ENCODE peak calls at places on chromosome 13, in nine cellular contexts. One of them, this sample, is unnamed.

GRCh38 chr13:94352057-94352456 is 127.4 kb downstream of the DCT start:
- DNase-seq in tibial nerve: no peak
- DNase-seq in Peyer's patch: no peak
- DNase-seq in transverse colon: no peak
- DNase-seq in fibroblast of lung: peak; percentile 53
- DNase-seq in uterus: no peak
- DNase-seq in lower lobe of right lung: no peak
- DNase-seq in GM23248: peak; percentile 24
- DNase-seq in tibial artery: no peak
- DNase-seq in this sample: no peak

GRCh38 chr13:105336706-105337582 is 1198.5 kb downstream of the EFNB2 start:
- DNase-seq in tibial nerve: peak; percentile 13
- DNase-seq in tibial artery: no peak
- DNase-seq in uterus: no peak
- DNase-seq in GM23248: no peak
- DNase-seq in transverse colon: no peak
- DNase-seq in fibroblast of lung: peak; percentile 75
- DNase-seq in lower lobe of right lung: peak; percentile 45
- DNase-seq in Peyer's patch: no peak
- DNase-seq in this sample: no peak

GRCh38 chr13:76711515-76712182 is 174.6 kb downstream of the KCTD12 start:
- DNase-seq in tibial nerve: peak; percentile 49
- DNase-seq in uterus: peak; percentile 53
- DNase-seq in Peyer's patch: no peak
- DNase-seq in GM23248: peak; percentile 95
- DNase-seq in lower lobe of right lung: no peak
- DNase-seq in fibroblast of lung: peak; percentile 94
- DNase-seq in transverse colon: peak; percentile 10
- DNase-seq in tibial artery: peak; percentile 49
- DNase-seq in this sample: no peak

GRCh38 chr13:104847863-104848262 is 1687.6 kb downstream of the EFNB2 start:
- DNase-seq in GM23248: no peak
- DNase-seq in uterus: no peak
- DNase-seq in tibial artery: no peak
- DNase-seq in transverse colon: no peak
- DNase-seq in Peyer's patch: no peak
- DNase-seq in lower lobe of right lung: no peak
- DNase-seq in tibial nerve: no peak
- DNase-seq in fibroblast of lung: no peak
- DNase-seq in this sample: no peak

GRCh38 chr13:75704942-75705320 is 68.8 kb downstream of the LMO7 start:
- DNase-seq in lower lobe of right lung: peak; percentile 79
- DNase-seq in fibroblast of lung: no peak
- DNase-seq in Peyer's patch: peak; percentile 81
- DNase-seq in GM23248: no peak
- DNase-seq in transverse colon: peak; percentile 81
- DNase-seq in tibial artery: no peak
- DNase-seq in uterus: no peak
- DNase-seq in tibial nerve: no peak
- DNase-seq in this sample: peak; percentile 83

GRCh38 chr13:27954406-27954851 is 14.7 kb downstream of the CDX2 start:
- DNase-seq in fibroblast of lung: peak; percentile 26
- DNase-seq in uterus: no peak
- DNase-seq in tibial artery: no peak
- DNase-seq in GM23248: peak; percentile 51
- DNase-seq in tibial nerve: no peak
- DNase-seq in lower lobe of right lung: no peak
- DNase-seq in Peyer's patch: no peak
- DNase-seq in transverse colon: peak; percentile 53
- DNase-seq in this sample: peak; percentile 25

GRCh38 chr13:97174638-97175037 is 47.5 kb upstream of the MBNL2 start:
- DNase-seq in Peyer's patch: no peak
- DNase-seq in tibial artery: no peak
- DNase-seq in GM23248: peak; percentile 12
- DNase-seq in tibial nerve: no peak
- DNase-seq in transverse colon: no peak
- DNase-seq in uterus: no peak
- DNase-seq in fibroblast of lung: peak; percentile 25
- DNase-seq in lower lobe of right lung: no peak
- DNase-seq in this sample: no peak

GRCh38 chr13:31912641-31913401 is 118.8 kb upstream of the FRY start:
- DNase-seq in tibial nerve: no peak
- DNase-seq in transverse colon: no peak
- DNase-seq in GM23248: peak; percentile 35
- DNase-seq in lower lobe of right lung: no peak
- DNase-seq in tibial artery: no peak
- DNase-seq in uterus: no peak
- DNase-seq in Peyer's patch: no peak
- DNase-seq in fibroblast of lung: no peak
- DNase-seq in this sample: no peak

GRCh38 chr13:43629691-43630480 is 156.9 kb downstream of the ENOX1 start:
- DNase-seq in Peyer's patch: no peak
- DNase-seq in uterus: no peak
- DNase-seq in tibial artery: no peak
- DNase-seq in transverse colon: no peak
- DNase-seq in fibroblast of lung: no peak
- DNase-seq in GM23248: peak; percentile 42
- DNase-seq in tibial nerve: no peak
- DNase-seq in lower lobe of right lung: no peak
- DNase-seq in this sample: no peak

GRCh38 chr13:70502944-70503343 is 394.7 kb upstream of the KLHL1 start:
- DNase-seq in GM23248: no peak
- DNase-seq in Peyer's patch: no peak
- DNase-seq in fibroblast of lung: no peak
- DNase-seq in transverse colon: no peak
- DNase-seq in uterus: no peak
- DNase-seq in lower lobe of right lung: no peak
- DNase-seq in tibial artery: no peak
- DNase-seq in tibial nerve: no peak
- DNase-seq in this sample: no peak

GRCh38 chr13:52348983-52349780 is 56.8 kb downstream of the THSD1 start:
- DNase-seq in tibial artery: no peak
- DNase-seq in GM23248: peak; percentile 92
- DNase-seq in tibial nerve: no peak
- DNase-seq in transverse colon: no peak
- DNase-seq in Peyer's patch: no peak
- DNase-seq in lower lobe of right lung: no peak
- DNase-seq in uterus: no peak
- DNase-seq in fibroblast of lung: peak; percentile 92
- DNase-seq in this sample: no peak

GRCh38 chr13:45278096-45278645 is 62.8 kb downstream of the TPT1 start:
- DNase-seq in GM23248: no peak
- DNase-seq in tibial nerve: no peak
- DNase-seq in Peyer's patch: no peak
- DNase-seq in tibial artery: no peak
- DNase-seq in uterus: no peak
- DNase-seq in transverse colon: no peak
- DNase-seq in fibroblast of lung: peak; percentile 42
- DNase-seq in lower lobe of right lung: no peak
- DNase-seq in this sample: no peak

GRCh38 chr13:43167058-43167457 is 143.7 kb downstream of the DNAJC15 start:
- DNase-seq in transverse colon: no peak
- DNase-seq in tibial nerve: no peak
- DNase-seq in uterus: no peak
- DNase-seq in fibroblast of lung: no peak
- DNase-seq in tibial artery: no peak
- DNase-seq in lower lobe of right lung: no peak
- DNase-seq in GM23248: no peak
- DNase-seq in Peyer's patch: no peak
- DNase-seq in this sample: no peak

DNA sequence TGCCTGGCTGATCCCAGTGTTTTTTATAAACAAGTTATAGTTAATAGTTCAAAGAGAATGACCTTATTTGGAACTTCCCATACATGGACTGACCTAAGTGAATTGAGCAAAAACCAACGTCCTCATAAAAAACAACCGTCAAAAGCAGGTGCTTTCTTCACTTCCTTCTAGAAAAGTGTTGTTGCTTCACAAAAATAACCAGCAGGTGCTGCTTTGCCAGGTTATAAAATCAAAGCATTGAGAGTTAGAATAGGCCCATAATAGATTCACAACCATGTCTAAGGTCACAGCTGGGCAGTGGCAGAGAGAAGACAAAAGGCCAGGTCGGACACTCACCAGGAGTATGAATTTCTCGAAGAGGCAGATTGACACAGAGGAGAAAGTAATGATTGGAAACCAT is 9.5 kb downstream of the RUBCNL start:
- DNase-seq in tibial nerve: no peak
- DNase-seq in uterus: no peak
- DNase-seq in transverse colon: no peak
- DNase-seq in tibial artery: no peak
- DNase-seq in GM23248: no peak
- DNase-seq in lower lobe of right lung: no peak
- DNase-seq in Peyer's patch: no peak
- DNase-seq in fibroblast of lung: no peak
- DNase-seq in this sample: no peak
- H3K4me3 ChIP-seq in tibial nerve: no peak overlapping the region
- H3K4me3 ChIP-seq in uterus: no peak overlapping the region
- H3K4me3 ChIP-seq in transverse colon: no peak overlapping the region
- H3K4me3 ChIP-seq in tibial artery: no peak overlapping the region
- H3K4me3 ChIP-seq in GM23248: no peak overlapping the region
- H3K4me3 ChIP-seq in lower lobe of right lung: no peak overlapping the region
- H3K4me3 ChIP-seq in Peyer's patch: no peak overlapping the region
- H3K4me3 ChIP-seq in fibroblast of lung: no peak overlapping the region
- H3K4me3 ChIP-seq in this sample: no peak overlapping the region

DNA sequence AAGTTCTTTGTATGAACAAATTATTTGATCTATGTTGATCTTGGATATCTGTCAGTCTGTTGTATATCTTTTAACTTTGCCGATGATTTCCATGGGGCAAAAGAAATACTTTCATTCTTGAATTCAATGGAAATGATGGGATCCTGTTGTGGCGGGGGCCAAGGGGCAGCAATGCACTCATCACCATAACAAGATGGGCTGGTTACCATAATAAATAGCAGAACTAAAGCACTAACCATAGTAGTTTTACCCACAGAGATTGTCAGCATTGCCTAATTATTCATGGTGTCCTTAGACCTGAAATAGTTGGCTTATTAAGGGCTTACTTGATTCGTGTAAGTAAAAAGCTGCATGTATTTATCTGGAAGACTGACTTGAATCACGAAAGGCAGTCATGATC is 309.6 kb downstream of the RFC3 start:
- DNase-seq in fibroblast of lung: no peak
- DNase-seq in lower lobe of right lung: no peak
- DNase-seq in tibial artery: no peak
- DNase-seq in uterus: no peak
- DNase-seq in transverse colon: no peak
- DNase-seq in Peyer's patch: no peak
- DNase-seq in GM23248: no peak
- DNase-seq in tibial nerve: no peak
- DNase-seq in this sample: no peak
- H3K9me3 ChIP-seq in fibroblast of lung: no peaks in the 10 kb centered on the region
- H3K9me3 ChIP-seq in lower lobe of right lung: no peaks in the 10 kb centered on the region
- H3K9me3 ChIP-seq in tibial artery: no peaks in the 10 kb centered on the region
- H3K9me3 ChIP-seq in uterus: no peaks in the 10 kb centered on the region
- H3K9me3 ChIP-seq in transverse colon: no peaks in the 10 kb centered on the region
- H3K9me3 ChIP-seq in Peyer's patch: no peaks in the 10 kb centered on the region
- H3K9me3 ChIP-seq in GM23248: no peaks in the 10 kb centered on the region
- H3K9me3 ChIP-seq in tibial nerve: no peaks in the 10 kb centered on the region
- H3K9me3 ChIP-seq in this sample: no peaks in the 10 kb centered on the region

DNA sequence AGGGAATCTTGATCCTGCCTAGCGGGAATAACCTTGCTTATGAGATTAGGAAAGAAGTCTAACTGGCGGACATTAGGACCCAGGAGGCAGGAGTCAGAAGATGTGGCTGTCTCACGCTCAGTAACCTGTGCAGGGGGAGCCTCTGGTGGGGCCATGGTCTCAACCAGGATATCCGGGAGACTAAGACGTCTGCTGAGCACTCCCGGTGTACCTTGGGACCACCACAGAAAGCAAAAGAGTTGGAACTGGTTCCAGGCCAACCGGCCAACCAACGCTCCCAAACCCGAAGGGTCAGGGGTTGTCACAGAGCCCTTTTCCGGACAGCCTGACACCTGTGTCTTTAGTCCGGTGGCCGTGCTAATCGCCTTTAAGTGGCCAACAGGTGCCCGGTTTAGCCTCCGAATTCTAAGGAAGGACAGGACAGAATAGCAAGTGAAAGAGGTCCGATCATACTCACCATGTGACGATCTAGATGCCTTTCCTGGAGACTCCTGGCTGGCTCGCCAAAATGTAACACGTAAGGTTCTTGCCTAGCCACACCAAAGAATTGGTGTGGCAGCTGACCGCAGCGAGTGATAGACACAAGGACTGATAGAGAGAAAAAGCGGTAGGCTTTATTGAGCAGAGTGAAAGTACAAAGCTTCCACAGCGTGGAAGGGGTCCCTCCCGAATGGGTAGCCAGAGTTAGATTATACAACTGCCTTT is 103.9 kb upstream of the DIAPH3 start:
- DNase-seq in uterus: no peak
- DNase-seq in lower lobe of right lung: no peak
- DNase-seq in fibroblast of lung: peak; percentile 14
- DNase-seq in tibial artery: no peak
- DNase-seq in Peyer's patch: peak; percentile 51
- DNase-seq in transverse colon: peak; percentile 13
- DNase-seq in tibial nerve: no peak
- DNase-seq in GM23248: peak; percentile 6
- DNase-seq in this sample: peak; percentile 45
- H3K4me3 ChIP-seq in uterus: peak overlapping the region; percentile 23
- H3K4me3 ChIP-seq in lower lobe of right lung: peak overlapping the region; percentile 46
- H3K4me3 ChIP-seq in fibroblast of lung: peak overlapping the region; percentile 59
- H3K4me3 ChIP-seq in tibial artery: peak overlapping the region; percentile 44
- H3K4me3 ChIP-seq in Peyer's patch: peak overlapping the region; percentile 25
- H3K4me3 ChIP-seq in transverse colon: peak overlapping the region; percentile 24
- H3K4me3 ChIP-seq in tibial nerve: peak overlapping the region; percentile 13
- H3K4me3 ChIP-seq in GM23248: peak overlapping the region; percentile 70
- H3K4me3 ChIP-seq in this sample: peak overlapping the region; percentile 0

GRCh38 chr13:48072787-48073186 is 22.1 kb downstream of the MED4 start:
- DNase-seq in lower lobe of right lung: no peak
- DNase-seq in transverse colon: no peak
- DNase-seq in tibial artery: no peak
- DNase-seq in tibial nerve: no peak
- DNase-seq in Peyer's patch: no peak
- DNase-seq in fibroblast of lung: no peak
- DNase-seq in GM23248: no peak
- DNase-seq in uterus: no peak
- DNase-seq in this sample: no peak
- H3K9me3 ChIP-seq in lower lobe of right lung: peaks cover 29% of the 10 kb centered on the region
- H3K9me3 ChIP-seq in transverse colon: no peaks in the 10 kb centered on the region
- H3K9me3 ChIP-seq in tibial artery: peaks cover 2% of the 10 kb centered on the region
- H3K9me3 ChIP-seq in tibial nerve: no peaks in the 10 kb centered on the region
- H3K9me3 ChIP-seq in Peyer's patch: no peaks in the 10 kb centered on the region
- H3K9me3 ChIP-seq in fibroblast of lung: no peaks in the 10 kb centered on the region
- H3K9me3 ChIP-seq in GM23248: no peaks in the 10 kb centered on the region
- H3K9me3 ChIP-seq in uterus: peaks cover 25% of the 10 kb centered on the region
- H3K9me3 ChIP-seq in this sample: peaks cover 3% of the 10 kb centered on the region